ENCODE peak calls at places on chromosomes 13 and 19, in nine cellular contexts. Q, I, G, L, S, J, W, R and M are unnamed samples.

GRCh38 chr13:66532146-66532545 is 698.0 kb downstream of the PCDH9 start:
- DNase-seq in Q (no peak), I (no peak), G (no peak), L (peak), S (peak), J (no peak), W (peak), R (peak), M (no peak)

GRCh38 chr19:51807111-51807701 is 12.2 kb downstream of the FPR3 start:
- DNase-seq in Q (no peak), I (no peak), G (no peak), L (no peak), S (peak), J (no peak), W (peak), R (no peak), M (no peak)

GRCh38 chr19:6531163-6531955 is 533 bp downstream of the TNFSF9 start:
- DNase-seq in Q (no peak), I (no peak), G (no peak), L (no peak), S (no peak), J (no peak), W (no peak), R (no peak), M (no peak)

GRCh38 chr13:37417042-37417441 is 181.5 kb downstream of the POSTN start:
- DNase-seq in Q (no peak), I (no peak), G (no peak), L (peak), S (peak), J (no peak), W (no peak), R (no peak), M (no peak)

GRCh38 chr13:73325351-73326214 is 266.8 kb downstream of the KLF5 start:
- DNase-seq in Q (no peak), I (peak), G (peak), L (no peak), S (no peak), J (no peak), W (peak), R (no peak), M (no peak)

GRCh38 chr13:40170982-40171381 is 495.5 kb downstream of the FOXO1 start:
- DNase-seq in Q (no peak), I (no peak), G (no peak), L (no peak), S (no peak), J (no peak), W (peak), R (no peak), M (no peak)

GRCh38 chr19:30799854-30800755 is 427.9 kb downstream of the ZNF536 start:
- DNase-seq in Q (no peak), I (peak), G (peak), L (no peak), S (no peak), J (peak), W (no peak), R (no peak), M (no peak)

GRCh38 chr13:91375119-91375729 is 23.2 kb upstream of the GPC5 start:
- DNase-seq in Q (no peak), I (no peak), G (peak), L (peak), S (peak), J (no peak), W (peak), R (no peak), M (no peak)

GRCh38 chr13:79297128-79297527 is 108.9 kb downstream of the RBM26 start:
- DNase-seq in Q (no peak), I (no peak), G (no peak), L (no peak), S (no peak), J (no peak), W (no peak), R (no peak), M (no peak)

GRCh38 chr13:101552797-101553196 is 100.3 kb downstream of the ITGBL1 start:
- DNase-seq in Q (no peak), I (no peak), G (no peak), L (peak), S (peak), J (no peak), W (peak), R (no peak), M (no peak)

GRCh38 chr13:48318014-48318713 is 14.6 kb downstream of the RB1 start:
- DNase-seq in Q (no peak), I (no peak), G (no peak), L (no peak), S (no peak), J (no peak), W (no peak), R (no peak), M (no peak)

GRCh38 chr13:39038569-39038898 is 278 bp downstream of the NHLRC3 start:
- DNase-seq in Q (no peak), I (peak), G (no peak), L (no peak), S (no peak), J (no peak), W (peak), R (no peak), M (no peak)

GRCh38 chr13:113210834-113211233 is 1.4 kb downstream of the CUL4A start:
- DNase-seq in Q (no peak), I (no peak), G (no peak), L (no peak), S (no peak), J (no peak), W (no peak), R (no peak), M (no peak)

GRCh38 chr13:45447050-45447661 is 17.6 kb upstream of the COG3 start:
- DNase-seq in Q (no peak), I (peak), G (no peak), L (no peak), S (no peak), J (no peak), W (no peak), R (no peak), M (no peak)

GRCh38 chr13:42216422-42216735 is 55.6 kb upstream of the AKAP11 start:
- DNase-seq in Q (no peak), I (no peak), G (no peak), L (no peak), S (no peak), J (no peak), W (no peak), R (no peak), M (no peak)
- TF ChIP-seq CTCF in Q (no peak), I (no peak), G (no peak), L (no peak), S (no peak), J (no peak), W (no peak), R (no peak), M (no peak)

DNA sequence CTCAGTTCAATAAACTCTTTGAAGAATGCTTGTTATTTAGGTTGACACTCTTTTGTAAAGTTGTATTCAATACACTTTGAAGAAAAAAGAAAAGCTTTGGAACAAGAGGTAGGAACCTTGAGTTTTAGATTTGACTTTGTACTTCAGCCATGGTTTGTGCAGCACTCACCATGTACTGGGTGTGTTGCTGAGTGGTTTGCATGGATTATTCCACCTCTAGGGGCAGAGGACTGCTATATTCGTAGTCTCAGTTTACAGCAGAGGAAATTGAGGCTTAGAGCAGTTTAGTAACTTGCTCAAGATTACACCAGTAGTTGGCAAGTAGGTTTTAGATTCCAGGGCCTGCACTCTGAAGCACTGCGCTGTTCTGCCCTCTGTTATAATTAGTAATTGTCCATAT is 68.8 kb downstream of the DNAJC3 start:
- DNase-seq in Q (no peak), I (no peak), G (no peak), L (no peak), S (peak), J (no peak), W (no peak), R (no peak), M (no peak)
- TF ChIP-seq CTCF in Q (no peak), I (no peak), G (no peak), L (no peak), S (peak), J (no peak), W (peak), R (no peak), M (no peak)

DNA sequence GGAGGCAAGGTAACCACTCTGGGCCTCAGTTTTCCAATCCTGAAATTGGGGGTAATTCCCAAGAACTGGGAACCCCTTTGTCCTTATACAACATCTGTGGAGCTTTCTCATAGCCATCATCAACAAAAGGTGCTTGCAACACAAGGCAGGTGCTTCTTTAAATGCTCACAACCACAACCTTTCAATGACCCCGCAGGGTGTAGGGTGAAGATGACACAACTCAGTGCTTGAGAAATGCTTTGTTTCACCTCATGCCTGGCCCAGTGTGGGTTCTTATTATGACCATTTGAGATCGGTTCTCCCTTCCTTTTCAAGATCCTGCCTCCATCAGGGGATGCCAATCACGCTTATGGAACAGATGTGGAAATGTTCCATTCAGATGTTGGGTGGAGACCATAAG is 8.4 kb downstream of the WIZ start:
- DNase-seq in Q (no peak), I (no peak), G (no peak), L (no peak), S (no peak), J (no peak), W (no peak), R (no peak), M (no peak)
- TF ChIP-seq CTCF in Q (no peak), I (no peak), G (no peak), L (no peak), S (no peak), J (no peak), W (no peak), R (no peak), M (no peak)

DNA sequence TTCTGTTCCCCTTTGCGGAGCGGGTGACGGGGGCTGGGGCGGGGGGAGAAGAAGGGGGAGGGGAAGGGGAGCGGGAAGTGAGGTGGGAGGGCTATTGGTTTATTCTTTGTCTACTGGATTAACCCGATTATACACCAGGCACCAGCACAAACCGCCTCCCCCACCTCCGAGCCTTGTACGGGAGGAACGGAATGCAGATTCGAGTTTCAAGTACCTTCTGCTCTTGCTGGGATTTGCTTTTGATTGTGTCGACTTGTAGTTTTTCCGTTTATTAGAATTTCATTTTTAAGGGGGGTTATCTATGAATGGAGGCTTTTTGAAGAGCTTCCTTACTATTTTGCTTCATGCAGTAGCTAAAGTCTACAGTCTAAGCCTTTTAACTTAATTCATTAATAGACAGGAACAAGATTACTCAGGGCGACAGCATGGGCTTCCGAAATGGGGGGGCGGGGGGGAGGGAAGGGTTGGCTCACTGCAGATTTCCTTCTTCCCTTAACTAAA is 895 bp upstream of the SPRY2 start:
- DNase-seq in Q (no peak), I (peak), G (no peak), L (peak), S (peak), J (peak), W (peak), R (no peak), M (no peak)
- TF ChIP-seq CTCF in Q (no peak), I (no peak), G (no peak), L (no peak), S (no peak), J (no peak), W (no peak), R (no peak), M (no peak)

GRCh38 chr19:17720487-17720839 is 1.2 kb downstream of the MAP1S start:
- DNase-seq in Q (no peak), I (no peak), G (no peak), L (no peak), S (no peak), J (no peak), W (no peak), R (no peak), M (no peak)
- TF ChIP-seq CTCF in Q (no peak), I (no peak), G (no peak), L (no peak), S (no peak), J (no peak), W (no peak), R (no peak), M (no peak)

DNA sequence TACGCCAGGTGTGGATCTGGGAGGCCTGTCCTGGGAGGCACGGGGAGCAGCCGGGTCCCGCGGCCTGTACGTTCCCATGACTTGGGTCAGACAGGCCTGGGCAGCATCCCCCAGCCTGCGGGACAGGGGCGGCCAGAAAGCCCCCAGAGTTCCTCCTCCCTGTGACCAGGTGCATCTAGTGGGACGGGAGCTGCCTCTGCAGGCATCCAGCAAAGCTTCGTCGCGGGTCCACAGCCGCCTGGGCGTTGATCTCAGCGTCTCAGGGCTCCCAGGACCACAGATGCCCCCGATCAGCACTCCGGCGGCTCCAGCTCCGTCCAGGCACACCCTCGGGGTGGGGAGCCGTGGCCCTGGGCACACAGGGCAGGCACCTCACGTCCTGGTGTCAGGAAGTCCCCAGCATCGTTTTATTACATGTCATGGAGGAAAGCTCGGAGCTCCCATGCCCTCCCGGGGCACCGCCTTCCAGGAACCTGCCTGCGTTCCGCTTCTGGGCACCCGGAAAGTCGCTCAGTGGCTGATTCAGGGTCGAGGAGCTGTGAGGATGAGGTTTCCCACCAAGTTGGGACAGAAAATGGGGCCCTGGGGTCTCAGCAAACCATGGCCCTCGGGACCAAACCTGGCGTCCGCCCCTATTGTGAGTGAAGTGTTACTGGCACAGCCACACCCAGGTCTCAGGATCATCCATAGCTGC is 1.5 kb upstream of the GZMM start:
- DNase-seq in Q (no peak), I (no peak), G (no peak), L (no peak), S (no peak), J (no peak), W (no peak), R (no peak), M (no peak)
- TF ChIP-seq CTCF in Q (no peak), I (no peak), G (no peak), L (no peak), S (no peak), J (no peak), W (no peak), R (no peak), M (no peak)

GRCh38 chr19:45591004-45591637 is 6.5 kb upstream of the OPA3 start:
- DNase-seq in Q (no peak), I (peak), G (no peak), L (peak), S (peak), J (peak), W (no peak), R (no peak), M (no peak)
- TF ChIP-seq CTCF in Q (peak), I (peak), G (no peak), L (peak), S (peak), J (no peak), W (peak), R (peak), M (peak)